ENCODE peak calls at places on chromosomes 2 and 18, in five cellular contexts. Z is MG63; O is stimulated activated CD8-positive, alpha-beta memory T cell treated with anti-CD3 and anti-CD28 coated beads, Interleukin-15, amount 100 ng/mL, for 1 hour; C is A549; L is WTC11. F is an unnamed sample.

GRCh38 chr2:144460981-144461766 is 58.7 kb downstream of the ZEB2 start:
- DNase-seq in Z (no peak), O (no peak), C (no peak), L (no peak), F (peak; percentile 96)

GRCh38 chr18:57619881-57620280 is 1.8 kb downstream of the NARS1 start:
- DNase-seq in Z (no peak), O (no peak), C (no peak), L (no peak), F (no peak)

GRCh38 chr2:201879986-201880385 is 73.6 kb downstream of the CDK15 start:
- DNase-seq in Z (no peak), O (no peak), C (no peak), L (no peak), F (no peak)

GRCh38 chr18:24704921-24705620 is 244.6 kb downstream of the HRH4 start:
- DNase-seq in Z (peak; percentile 89), O (no peak), C (no peak), L (no peak), F (no peak)

GRCh38 chr18:49959176-49959575 is 145.8 kb upstream of the ACAA2 start:
- DNase-seq in Z (no peak), O (no peak), C (no peak), L (no peak), F (no peak)

GRCh38 chr2:239663364-239663924 is 262.6 kb upstream of the HDAC4 start:
- DNase-seq in Z (no peak), O (no peak), C (no peak), L (no peak), F (no peak)

GRCh38 chr18:42513416-42513815 is 558.4 kb downstream of the PIK3C3 start:
- DNase-seq in Z (no peak), O (no peak), C (no peak), L (no peak), F (no peak)

GRCh38 chr2:139828011-139828410 is 1047.8 kb upstream of the NXPH2 start:
- DNase-seq in Z (no peak), O (no peak), C (no peak), L (no peak), F (no peak)

GRCh38 chr2:112480540-112481049 is 1.4 kb upstream of the TTL start:
- DNase-seq in Z (no peak), O (no peak), C (peak; percentile 53), L (no peak), F (no peak)

GRCh38 chr2:160715428-160715827 is 221.8 kb upstream of the RBMS1 start:
- DNase-seq in Z (no peak), O (no peak), C (no peak), L (no peak), F (peak; percentile 44)

GRCh38 chr2:84963692-84964405 is 7.1 kb upstream of the KCMF1 start:
- DNase-seq in Z (peak; percentile 75), O (no peak), C (peak; percentile 76), L (no peak), F (peak; percentile 87)

GRCh38 chr2:174688079-174688478 is 76.2 kb downstream of the CHRNA1 start:
- DNase-seq in Z (no peak), O (no peak), C (peak; percentile 34), L (no peak), F (peak; percentile 62)

GRCh38 chr18:79682896-79683625 is 3.5 kb downstream of the CTDP1 start:
- DNase-seq in Z (no peak), O (no peak), C (no peak), L (no peak), F (no peak)

GRCh38 chr2:47005687-47006086 is 90.1 kb upstream of the MCFD2 start:
- DNase-seq in Z (no peak), O (no peak), C (no peak), L (no peak), F (no peak)

GRCh38 chr18:36702398-36703010 is 126.3 kb downstream of the TPGS2 start:
- DNase-seq in Z (no peak), O (no peak), C (no peak), L (no peak), F (no peak)

GRCh38 chr2:195105581-195105980 is 551.4 kb upstream of the SLC39A10 start:
- DNase-seq in Z (no peak), O (no peak), C (no peak), L (no peak), F (no peak)

GRCh38 chr2:64105676-64106461 is 38.4 kb downstream of the PELI1 start:
- DNase-seq in Z (no peak), O (no peak), C (peak; percentile 42), L (no peak), F (no peak)

GRCh38 chr2:201837824-201838340 is 31.5 kb downstream of the CDK15 start:
- DNase-seq in Z (no peak), O (no peak), C (no peak), L (no peak), F (no peak)

GRCh38 chr2:225938991-225939390 is 539.5 kb downstream of the NYAP2 start:
- DNase-seq in Z (no peak), O (no peak), C (no peak), L (no peak), F (no peak)

GRCh38 chr2:53150146-53150545 is 617.5 kb upstream of the CHAC2 start:
- DNase-seq in Z (no peak), O (no peak), C (no peak), L (no peak), F (no peak)

GRCh38 chr2:202158796-202159195 is 79.6 kb downstream of the SUMO1 start:
- DNase-seq in Z (peak; percentile 18), O (no peak), C (peak; percentile 39), L (no peak), F (peak; percentile 55)

GRCh38 chr18:57881818-57882413 is 78.8 kb upstream of the ATP8B1 start:
- DNase-seq in Z (peak; percentile 56), O (peak; percentile 6), C (peak; percentile 84), L (peak; percentile 59), F (peak; percentile 89)

GRCh38 chr2:197445746-197446145 is 7.6 kb upstream of the COQ10B start:
- DNase-seq in Z (no peak), O (no peak), C (no peak), L (no peak), F (no peak)

GRCh38 chr2:157760949-157761348 is 115.2 kb downstream of the ACVR1 start:
- DNase-seq in Z (no peak), O (no peak), C (no peak), L (no peak), F (no peak)

GRCh38 chr2:45176399-45176798 is 167.1 kb upstream of the SIX2 start:
- DNase-seq in Z (no peak), O (no peak), C (no peak), L (no peak), F (no peak)

GRCh38 chr2:222427606-222428320 is 3.4 kb downstream of the SGPP2 start:
- DNase-seq in Z (no peak), O (no peak), C (peak; percentile 21), L (no peak), F (no peak)

GRCh38 chr2:8684885-8685696 is 3.2 kb downstream of the ID2 start:
- DNase-seq in Z (peak; percentile 66), O (no peak), C (peak; percentile 63), L (peak; percentile 72), F (peak; percentile 84)

GRCh38 chr2:55500025-55500424 is 19.5 kb upstream of the CFAP36 start:
- DNase-seq in Z (peak; percentile 37), O (no peak), C (peak; percentile 56), L (no peak), F (peak; percentile 64)

GRCh38 chr2:128591022-128591840 is 272.6 kb upstream of the HS6ST1 start:
- DNase-seq in Z (no peak), O (no peak), C (no peak), L (no peak), F (no peak)

GRCh38 chr2:203949228-203949627 is 12.7 kb downstream of the ICOS start:
- DNase-seq in Z (no peak), O (no peak), C (no peak), L (no peak), F (no peak)

GRCh38 chr2:37415128-37415817 is 70.8 kb downstream of the QPCT start:
- DNase-seq in Z (peak; percentile 35), O (no peak), C (peak; percentile 31), L (no peak), F (peak; percentile 36)

GRCh38 chr18:48997985-48998831 is 47.4 kb upstream of the SMAD7 start:
- DNase-seq in Z (peak; percentile 98), O (no peak), C (peak; percentile 96), L (peak; percentile 54), F (peak; percentile 67)

GRCh38 chr2:45117383-45117782 is 108.1 kb upstream of the SIX2 start:
- DNase-seq in Z (no peak), O (no peak), C (no peak), L (no peak), F (no peak)

GRCh38 chr2:25322313-25322712 is 19.4 kb downstream of the DNMT3A start:
- DNase-seq in Z (no peak), O (no peak), C (no peak), L (no peak), F (no peak)

GRCh38 chr18:32262092-32262491 is 72.3 kb downstream of the MEP1B start:
- DNase-seq in Z (no peak), O (no peak), C (no peak), L (no peak), F (no peak)

GRCh38 chr2:20565623-20566236 is 85.2 kb downstream of the HS1BP3 start:
- DNase-seq in Z (no peak), O (no peak), C (no peak), L (no peak), F (no peak)

GRCh38 chr18:31666055-31666454 is 18.3 kb downstream of the B4GALT6 start:
- DNase-seq in Z (no peak), O (no peak), C (no peak), L (no peak), F (no peak)